ENCODE peak calls at places on chromosomes 16 and 17, in six cellular contexts. U is upper lobe of left lung, M is left ventricle myocardium inferior, Z is coronary artery, V is uterus, H is bronchial epithelial cell. G is an unnamed sample.
A peak's percentile ranks its signal among the peaks of the same experiment; 100 is the strongest.

GRCh38 chr16:1311212-1311737 is 1.8 kb downstream of the UBE2I start:
- DNase-seq in V (no peak), Z (no peak), H (no peak), M (no peak), U (no peak), G (no peak)

GRCh38 chr17:75604034-75604695 is 16.6 kb downstream of the MYO15B start:
- DNase-seq in U (no peak), Z (no peak), V (no peak), H (no peak), M (no peak), G (no peak)

GRCh38 chr17:7445011-7445927 is at the start of gene CHRNB1:
- DNase-seq in Z (peak; percentile 82), M (peak; percentile 88), H (peak; percentile 37), V (peak; percentile 60), U (peak; percentile 93), G (peak; percentile 91)

GRCh38 chr17:50292465-50292864 is 18.2 kb downstream of the TMEM92 start:
- DNase-seq in Z (no peak), U (no peak), H (no peak), M (no peak), V (no peak), G (no peak)

GRCh38 chr16:86317617-86318021 is 192.7 kb upstream of the FOXF1 start:
- DNase-seq in M (no peak), Z (no peak), U (no peak), H (no peak), V (no peak), G (no peak)

GRCh38 chr17:41223821-41224220 is 2.6 kb upstream of the KRTAP9-2 start:
- DNase-seq in M (no peak), U (no peak), Z (no peak), V (no peak), H (no peak), G (no peak)

GRCh38 chr17:29726721-29727252 is 104.1 kb upstream of the CORO6 start:
- DNase-seq in V (no peak), H (peak; percentile 59), Z (no peak), U (no peak), M (no peak), G (no peak)

GRCh38 chr16:2841606-2842339 is 11.7 kb downstream of the ZG16B start:
- DNase-seq in V (no peak), M (peak; percentile 10), Z (no peak), H (no peak), U (peak; percentile 53), G (peak; percentile 57)

GRCh38 chr17:31200287-31200686 is 96.8 kb downstream of the OMG start:
- DNase-seq in H (no peak), Z (no peak), U (no peak), M (no peak), V (no peak), G (no peak)

GRCh38 chr17:78092794-78093324 is 35.7 kb downstream of the TMC6 start:
- DNase-seq in H (peak; percentile 18), V (no peak), M (no peak), Z (no peak), U (no peak), G (no peak)

GRCh38 chr17:35725917-35726608 is 5.4 kb upstream of the RASL10B start:
- DNase-seq in M (no peak), U (no peak), H (no peak), V (no peak), Z (no peak), G (no peak)

GRCh38 chr16:49491736-49492089 is 118.1 kb downstream of the C16orf78 start:
- DNase-seq in U (peak; percentile 72), V (peak; percentile 46), H (peak; percentile 0), M (peak; percentile 36), Z (no peak), G (peak; percentile 56)

GRCh38 chr16:50298075-50298460 is 31.7 kb downstream of the ADCY7 start:
- DNase-seq in Z (no peak), M (no peak), U (no peak), H (no peak), V (peak; percentile 1), G (peak; percentile 20)

GRCh38 chr16:69513180-69513966 is 52.4 kb upstream of the NFAT5 start:
- DNase-seq in U (no peak), V (no peak), M (no peak), H (peak; percentile 95), Z (no peak), G (no peak)

GRCh38 chr16:23504453-23505179 is 5.7 kb downstream of the GGA2 start:
- DNase-seq in H (peak; percentile 97), U (peak; percentile 48), V (peak; percentile 47), Z (peak; percentile 82), M (no peak), G (peak; percentile 81)

GRCh38 chr17:41403409-41404023 is 6.1 kb upstream of the KRT31 start:
- DNase-seq in U (no peak), M (no peak), V (no peak), Z (no peak), H (no peak), G (no peak)

GRCh38 chr17:42047343-42047742 is 3.1 kb downstream of the C17orf113 start:
- DNase-seq in V (no peak), M (no peak), Z (no peak), U (no peak), H (no peak), G (no peak)

GRCh38 chr17:31902693-31903092 is 1.2 kb upstream of the UTP6 start:
- DNase-seq in M (no peak), U (no peak), Z (no peak), H (no peak), V (no peak), G (no peak)

GRCh38 chr17:7315570-7316243 is 547 bp upstream of the GPS2 start:
- DNase-seq in U (peak; percentile 83), V (no peak), H (no peak), Z (peak; percentile 73), M (no peak), G (peak; percentile 75)

GRCh38 chr16:89290887-89291286 is 73.4 kb downstream of the ZNF778 start:
- DNase-seq in H (no peak), U (no peak), Z (no peak), M (no peak), V (no peak), G (no peak)

GRCh38 chr16:81497690-81498089 is 53.1 kb downstream of the CMIP start:
- DNase-seq in U (peak; percentile 77), M (no peak), H (no peak), Z (no peak), V (no peak), G (no peak)

GRCh38 chr16:2985457-2985856 is 5.2 kb upstream of the PKMYT1 start:
- DNase-seq in U (peak; percentile 92), H (no peak), Z (no peak), V (no peak), M (peak; percentile 61), G (no peak)

GRCh38 chr17:43779145-43780125 is 658 bp upstream of the DUSP3 start:
- DNase-seq in H (no peak), M (no peak), Z (no peak), U (no peak), V (peak; percentile 54), G (no peak)

GRCh38 chr17:33967608-33968349 is 287.3 kb upstream of the CCL2 start:
- DNase-seq in U (no peak), V (no peak), M (no peak), Z (no peak), H (no peak), G (no peak)
- H3K4me3 ChIP-seq in U (no peak overlapping the region), V (no peak overlapping the region), M (no peak overlapping the region), Z (no peak overlapping the region), H (no peak overlapping the region), G (no peak overlapping the region)

DNA sequence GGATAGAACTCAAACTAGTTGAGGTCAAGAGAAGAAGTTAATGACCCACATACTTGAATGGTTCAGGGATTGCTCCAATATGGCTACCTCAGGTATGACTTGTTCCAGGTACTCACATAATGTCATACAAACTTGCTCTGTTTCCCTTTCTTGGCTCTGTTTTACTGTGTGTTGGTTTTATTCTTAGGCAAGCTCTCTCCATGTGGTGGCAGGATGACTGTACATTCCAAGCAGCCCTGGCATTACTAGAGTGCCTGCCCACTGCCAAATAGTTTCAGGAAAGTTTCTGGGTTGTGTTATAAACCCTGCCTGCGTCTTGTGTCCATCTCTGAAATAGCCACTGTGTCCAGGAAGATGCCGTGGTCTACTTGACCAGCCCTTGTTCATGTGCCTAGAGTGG is 476.8 kb downstream of the SHISA9 start:
- DNase-seq in Z (no peak), V (no peak), H (no peak), U (no peak), M (no peak), G (no peak)
- TF ChIP-seq CTCF in Z (no peak), V (no peak), H (no peak), U (no peak), M (no peak), G (no peak)

DNA sequence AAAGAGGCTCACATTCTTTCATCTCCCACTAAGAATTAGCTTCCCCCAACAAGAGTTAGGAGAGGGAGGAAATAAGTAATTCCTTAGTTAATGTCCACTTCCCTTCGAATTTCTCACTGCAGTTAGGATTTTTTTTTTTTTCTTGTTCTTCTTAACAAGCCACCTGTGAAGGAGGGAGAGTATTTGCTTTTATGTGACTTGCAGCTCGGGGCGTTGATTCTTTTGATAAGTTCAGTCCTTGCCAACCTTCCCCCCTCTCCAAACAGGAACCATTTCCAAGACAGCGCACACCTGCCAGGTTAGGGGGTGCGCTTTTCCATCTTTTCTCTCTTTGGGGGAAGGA is 841 bp downstream of the ADAMTS18 start:
- DNase-seq in M (no peak), Z (no peak), U (no peak), V (no peak), H (no peak), G (no peak)
- H3K4me3 ChIP-seq in M (no peak overlapping the region), Z (no peak overlapping the region), U (no peak overlapping the region), V (no peak overlapping the region), H (no peak overlapping the region), G (no peak overlapping the region)

GRCh38 chr17:73307130-73307529 is 4.7 kb downstream of the CDC42EP4 start:
- DNase-seq in U (no peak), Z (no peak), V (no peak), H (no peak), M (peak; percentile 58), G (peak; percentile 75)

GRCh38 chr17:73305845-73306836 is 5.7 kb downstream of the CDC42EP4 start:
- DNase-seq in H (no peak), M (no peak), U (no peak), V (no peak), Z (no peak), G (no peak)

GRCh38 chr17:73304438-73304837 is 7.4 kb downstream of the CDC42EP4 start:
- DNase-seq in U (no peak), Z (no peak), H (no peak), V (no peak), M (no peak), G (no peak)

GRCh38 chr17:73302189-73302588 is 9.6 kb downstream of the CDC42EP4 start:
- DNase-seq in M (no peak), H (no peak), U (no peak), V (no peak), Z (no peak), G (no peak)

DNA sequence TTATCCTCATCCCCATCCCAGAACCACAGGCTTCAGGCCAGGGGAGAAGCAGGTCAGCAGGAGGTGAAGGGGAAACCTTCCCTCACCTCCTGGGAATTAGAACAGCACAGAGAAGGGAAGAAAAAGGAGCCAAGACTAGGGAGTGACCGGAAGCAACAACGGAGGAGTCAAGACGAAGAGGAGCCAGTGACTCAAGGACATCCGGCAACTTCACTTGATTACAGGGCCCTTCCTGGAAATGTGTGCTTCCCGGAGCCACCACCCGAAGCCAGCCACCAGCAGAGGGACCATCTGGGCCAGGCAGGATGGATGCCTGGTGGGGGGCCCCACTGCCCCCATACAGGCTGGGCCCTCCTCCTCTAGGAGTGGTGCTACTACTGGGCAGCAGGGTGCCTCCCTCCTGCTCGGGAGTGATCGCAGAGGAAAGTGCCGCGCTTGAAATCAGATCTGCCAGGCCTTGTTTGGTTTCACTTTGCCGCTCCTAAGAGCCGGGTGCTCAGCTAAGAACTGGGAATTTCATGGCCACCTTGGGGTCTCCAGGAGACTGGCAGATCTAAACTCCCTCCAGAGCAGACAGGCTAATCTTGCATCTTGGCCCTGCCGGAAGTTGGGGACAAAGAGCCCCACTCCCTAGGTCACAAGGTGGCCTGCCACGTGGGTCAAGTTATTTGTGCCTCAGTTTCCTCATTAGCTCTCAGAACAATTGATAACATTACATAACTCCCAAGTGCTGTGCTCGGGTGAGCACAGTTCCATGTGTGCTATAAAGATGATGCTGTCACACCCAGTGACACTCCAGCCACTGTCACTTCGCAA is 6.6 kb downstream of the CDC42EP4 start:
- DNase-seq in M (peak; percentile 68), Z (peak; percentile 90), U (peak; percentile 75), V (peak; percentile 77), H (peak; percentile 52), G (peak; percentile 83)
- TF ChIP-seq CTCF in M (peak; percentile 59), Z (no peak), U (peak; percentile 49), V (peak; percentile 13), H (peak; percentile 46), G (peak; percentile 40)